ENCODE peak calls at places on chromosomes 5 and 9, in four cellular contexts. One of them, this sample, is unnamed.

GRCh38 chr9:26863074-26863473 is 29.5 kb downstream of the CAAP1 start:
- DNase-seq in neuronal stem cell: no peak
- DNase-seq in heart right ventricle: no peak
- DNase-seq in right cardiac atrium: no peak
- DNase-seq in this sample: no peak

GRCh38 chr5:137611011-137611580 is 112.0 kb upstream of the SPOCK1 start:
- DNase-seq in right cardiac atrium: no peak
- DNase-seq in heart right ventricle: no peak
- DNase-seq in neuronal stem cell: no peak
- DNase-seq in this sample: no peak

GRCh38 chr5:55175781-55176175 is 2.8 kb upstream of the CDC20B start:
- DNase-seq in neuronal stem cell: no peak
- DNase-seq in right cardiac atrium: no peak
- DNase-seq in heart right ventricle: no peak
- DNase-seq in this sample: no peak

GRCh38 chr5:135308245-135308644 is 90.8 kb downstream of the MACROH2A1 start:
- DNase-seq in heart right ventricle: no peak
- DNase-seq in neuronal stem cell: no peak
- DNase-seq in right cardiac atrium: no peak
- DNase-seq in this sample: no peak

GRCh38 chr5:80934751-80935150 is 25.4 kb upstream of the RASGRF2 start:
- DNase-seq in heart right ventricle: no peak
- DNase-seq in right cardiac atrium: no peak
- DNase-seq in neuronal stem cell: no peak
- DNase-seq in this sample: no peak

GRCh38 chr5:61569353-61569752 is 237.3 kb downstream of the ZSWIM6 start:
- DNase-seq in right cardiac atrium: peak
- DNase-seq in heart right ventricle: peak
- DNase-seq in neuronal stem cell: no peak
- DNase-seq in this sample: no peak

GRCh38 chr9:14978022-14979000 is 68.1 kb upstream of the FREM1 start:
- DNase-seq in neuronal stem cell: no peak
- DNase-seq in right cardiac atrium: peak
- DNase-seq in heart right ventricle: no peak
- DNase-seq in this sample: no peak

GRCh38 chr5:175444060-175444904 is at the start of gene DRD1:
- DNase-seq in neuronal stem cell: peak
- DNase-seq in right cardiac atrium: peak
- DNase-seq in heart right ventricle: no peak
- DNase-seq in this sample: peak

GRCh38 chr9:132756214-132756799 is 86.0 kb downstream of the GTF3C4 start:
- DNase-seq in heart right ventricle: no peak
- DNase-seq in neuronal stem cell: no peak
- DNase-seq in right cardiac atrium: no peak
- DNase-seq in this sample: no peak

GRCh38 chr5:139985290-139985689 is 57.8 kb downstream of the NRG2 start:
- DNase-seq in heart right ventricle: no peak
- DNase-seq in right cardiac atrium: no peak
- DNase-seq in neuronal stem cell: no peak
- DNase-seq in this sample: no peak

GRCh38 chr5:129459485-129460120 is 495 bp upstream of the ADAMTS19 start:
- DNase-seq in heart right ventricle: no peak
- DNase-seq in right cardiac atrium: peak
- DNase-seq in neuronal stem cell: peak
- DNase-seq in this sample: peak

GRCh38 chr9:124182741-124183140 is 75.0 kb upstream of the NEK6 start:
- DNase-seq in heart right ventricle: no peak
- DNase-seq in neuronal stem cell: no peak
- DNase-seq in right cardiac atrium: no peak
- DNase-seq in this sample: no peak

GRCh38 chr9:83935276-83935890 is 14.2 kb upstream of the KIF27 start:
- DNase-seq in neuronal stem cell: peak
- DNase-seq in right cardiac atrium: no peak
- DNase-seq in heart right ventricle: no peak
- DNase-seq in this sample: no peak

GRCh38 chr5:121292664-121293063 is 559.0 kb upstream of the FTMT start:
- DNase-seq in heart right ventricle: no peak
- DNase-seq in right cardiac atrium: no peak
- DNase-seq in neuronal stem cell: no peak
- DNase-seq in this sample: no peak

GRCh38 chr5:58818515-58818914 is 235.6 kb downstream of the RAB3C start:
- DNase-seq in heart right ventricle: no peak
- DNase-seq in neuronal stem cell: no peak
- DNase-seq in right cardiac atrium: no peak
- DNase-seq in this sample: peak

GRCh38 chr5:83265318-83265717 is 188.0 kb downstream of the XRCC4 start:
- DNase-seq in right cardiac atrium: no peak
- DNase-seq in neuronal stem cell: no peak
- DNase-seq in heart right ventricle: no peak
- DNase-seq in this sample: no peak

GRCh38 chr5:116480894-116481510 is 93.6 kb downstream of the SEMA6A start:
- DNase-seq in right cardiac atrium: no peak
- DNase-seq in heart right ventricle: no peak
- DNase-seq in neuronal stem cell: no peak
- DNase-seq in this sample: no peak

GRCh38 chr9:19614294-19614693 is 174.5 kb downstream of the SLC24A2 start:
- DNase-seq in heart right ventricle: no peak
- DNase-seq in neuronal stem cell: no peak
- DNase-seq in right cardiac atrium: no peak
- DNase-seq in this sample: no peak

GRCh38 chr5:33530183-33530962 is 89.6 kb downstream of the TARS1 start:
- DNase-seq in heart right ventricle: no peak
- DNase-seq in right cardiac atrium: no peak
- DNase-seq in neuronal stem cell: no peak
- DNase-seq in this sample: no peak

GRCh38 chr5:96279796-96280542 is 153.1 kb downstream of the PCSK1 start:
- DNase-seq in right cardiac atrium: no peak
- DNase-seq in neuronal stem cell: no peak
- DNase-seq in heart right ventricle: no peak
- DNase-seq in this sample: no peak

GRCh38 chr9:14277202-14277601 is 36.7 kb downstream of the NFIB start:
- DNase-seq in heart right ventricle: no peak
- DNase-seq in neuronal stem cell: no peak
- DNase-seq in right cardiac atrium: peak
- DNase-seq in this sample: no peak

GRCh38 chr9:1222511-1222910 is 172.4 kb downstream of the DMRT2 start:
- DNase-seq in neuronal stem cell: no peak
- DNase-seq in right cardiac atrium: no peak
- DNase-seq in heart right ventricle: no peak
- DNase-seq in this sample: no peak

GRCh38 chr9:87543251-87543650 is 45.6 kb downstream of the DAPK1 start:
- DNase-seq in right cardiac atrium: no peak
- DNase-seq in heart right ventricle: no peak
- DNase-seq in neuronal stem cell: no peak
- DNase-seq in this sample: no peak

GRCh38 chr5:172721455-172722308 is 49.3 kb downstream of the DUSP1 start:
- DNase-seq in heart right ventricle: peak
- DNase-seq in right cardiac atrium: peak
- DNase-seq in neuronal stem cell: no peak
- DNase-seq in this sample: no peak

GRCh38 chr5:173201636-173202265 is 33.3 kb downstream of the NKX2-5 start:
- DNase-seq in neuronal stem cell: no peak
- DNase-seq in heart right ventricle: no peak
- DNase-seq in right cardiac atrium: no peak
- DNase-seq in this sample: no peak

GRCh38 chr9:2122299-2122698 is 107.2 kb downstream of the SMARCA2 start:
- DNase-seq in heart right ventricle: no peak
- DNase-seq in neuronal stem cell: no peak
- DNase-seq in right cardiac atrium: no peak
- DNase-seq in this sample: no peak

GRCh38 chr9:694499-695154 is 146.9 kb upstream of the DMRT1 start:
- DNase-seq in neuronal stem cell: no peak
- DNase-seq in right cardiac atrium: no peak
- DNase-seq in heart right ventricle: peak
- DNase-seq in this sample: no peak

GRCh38 chr5:80492741-80493140 is 4.8 kb downstream of the FAM151B start:
- DNase-seq in right cardiac atrium: no peak
- DNase-seq in neuronal stem cell: no peak
- DNase-seq in heart right ventricle: no peak
- DNase-seq in this sample: no peak

GRCh38 chr9:20642045-20642444 is 19.7 kb upstream of the MLLT3 start:
- DNase-seq in heart right ventricle: no peak
- DNase-seq in neuronal stem cell: no peak
- DNase-seq in right cardiac atrium: no peak
- DNase-seq in this sample: no peak

GRCh38 chr9:17480966-17481365 is 97.9 kb upstream of the SH3GL2 start:
- DNase-seq in right cardiac atrium: peak
- DNase-seq in neuronal stem cell: no peak
- DNase-seq in heart right ventricle: no peak
- DNase-seq in this sample: no peak

GRCh38 chr9:126262738-126263137 is 63.9 kb upstream of the MVB12B start:
- DNase-seq in neuronal stem cell: no peak
- DNase-seq in heart right ventricle: no peak
- DNase-seq in right cardiac atrium: no peak
- DNase-seq in this sample: no peak

GRCh38 chr9:121732886-121733285 is 81.5 kb downstream of the DAB2IP start:
- DNase-seq in right cardiac atrium: no peak
- DNase-seq in neuronal stem cell: no peak
- DNase-seq in heart right ventricle: no peak
- DNase-seq in this sample: no peak

GRCh38 chr5:106543330-106543729 is 1127.4 kb downstream of the EFNA5 start:
- DNase-seq in heart right ventricle: no peak
- DNase-seq in right cardiac atrium: no peak
- DNase-seq in neuronal stem cell: no peak
- DNase-seq in this sample: no peak

GRCh38 chr5:16871746-16872339 is 64.2 kb downstream of the MYO10 start:
- DNase-seq in heart right ventricle: no peak
- DNase-seq in right cardiac atrium: no peak
- DNase-seq in neuronal stem cell: no peak
- DNase-seq in this sample: no peak

GRCh38 chr9:76665458-76665857 is 98.8 kb upstream of the PCA3 start:
- DNase-seq in right cardiac atrium: no peak
- DNase-seq in neuronal stem cell: no peak
- DNase-seq in heart right ventricle: no peak
- DNase-seq in this sample: no peak

GRCh38 chr5:119200795-119201194 is 129.9 kb downstream of the DMXL1 start:
- DNase-seq in neuronal stem cell: no peak
- DNase-seq in right cardiac atrium: no peak
- DNase-seq in heart right ventricle: no peak
- DNase-seq in this sample: no peak

GRCh38 chr9:27276182-27277030 is 20.5 kb downstream of the EQTN start:
- DNase-seq in heart right ventricle: peak
- DNase-seq in right cardiac atrium: no peak
- DNase-seq in neuronal stem cell: peak
- DNase-seq in this sample: peak

GRCh38 chr9:109190151-109190550 is 23.1 kb upstream of the FRRS1L start:
- DNase-seq in right cardiac atrium: no peak
- DNase-seq in neuronal stem cell: no peak
- DNase-seq in heart right ventricle: no peak
- DNase-seq in this sample: no peak

GRCh38 chr5:71954329-71954728 is 152.9 kb upstream of the MAP1B start:
- DNase-seq in neuronal stem cell: no peak
- DNase-seq in heart right ventricle: no peak
- DNase-seq in right cardiac atrium: no peak
- DNase-seq in this sample: no peak

GRCh38 chr5:147436596-147436995 is 73.3 kb downstream of the DPYSL3 start:
- DNase-seq in right cardiac atrium: no peak
- DNase-seq in heart right ventricle: no peak
- DNase-seq in neuronal stem cell: no peak
- DNase-seq in this sample: no peak
- H3K27ac ChIP-seq in right cardiac atrium: no peak
- H3K27ac ChIP-seq in heart right ventricle: no peak
- H3K27ac ChIP-seq in neuronal stem cell: peak
- H3K27ac ChIP-seq in this sample: no peak

DNA sequence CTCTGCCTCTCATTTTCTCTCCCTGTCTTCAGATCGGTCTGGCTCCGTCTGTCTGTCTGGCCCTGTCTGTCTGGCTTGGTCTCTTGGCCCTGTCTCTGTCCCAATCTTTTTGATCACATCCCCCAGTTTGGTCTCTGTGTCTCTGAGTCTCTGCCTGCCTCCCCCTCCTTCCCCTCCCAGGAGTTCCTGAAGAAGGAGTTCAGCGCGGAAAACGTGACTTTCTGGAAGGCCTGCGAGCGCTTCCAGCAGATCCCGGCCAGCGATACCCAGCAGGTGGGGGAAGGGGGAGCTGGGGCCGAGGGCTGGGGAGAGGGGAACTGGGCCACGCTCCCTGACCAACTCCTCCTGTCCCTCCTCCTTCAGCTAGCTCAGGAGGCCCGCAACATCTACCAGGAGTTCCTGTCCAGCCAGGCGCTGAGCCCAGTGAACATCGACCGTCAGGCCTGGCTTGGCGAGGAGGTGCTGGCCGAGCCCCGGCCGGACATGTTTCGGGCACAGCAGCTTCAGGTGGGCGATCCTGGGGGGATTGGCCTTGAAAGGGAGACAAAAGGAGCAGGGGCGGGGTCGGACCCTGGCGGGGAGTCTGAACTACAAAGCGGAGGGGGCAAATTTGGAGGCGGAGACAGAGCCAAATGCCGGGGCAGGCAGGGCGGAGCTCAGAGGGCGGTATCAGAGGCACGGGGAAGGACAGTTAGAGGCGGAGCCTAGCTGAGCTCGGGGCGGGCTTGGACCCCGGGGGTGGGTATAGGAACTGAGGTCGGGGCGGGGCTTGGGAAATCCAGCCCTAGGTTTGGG is 9.0 kb downstream of the RGS14 start:
- DNase-seq in neuronal stem cell: peak
- DNase-seq in right cardiac atrium: peak
- DNase-seq in heart right ventricle: peak
- DNase-seq in this sample: peak
- H3K4me3 ChIP-seq in neuronal stem cell: peak
- H3K4me3 ChIP-seq in right cardiac atrium: peak
- H3K4me3 ChIP-seq in heart right ventricle: peak
- H3K4me3 ChIP-seq in this sample: no peak

GRCh38 chr5:113338628-113339027 is 96.2 kb downstream of the TSSK1B start:
- DNase-seq in heart right ventricle: no peak
- DNase-seq in neuronal stem cell: no peak
- DNase-seq in right cardiac atrium: no peak
- DNase-seq in this sample: no peak
- H3K27ac ChIP-seq in heart right ventricle: no peak
- H3K27ac ChIP-seq in neuronal stem cell: no peak
- H3K27ac ChIP-seq in right cardiac atrium: no peak
- H3K27ac ChIP-seq in this sample: no peak

DNA sequence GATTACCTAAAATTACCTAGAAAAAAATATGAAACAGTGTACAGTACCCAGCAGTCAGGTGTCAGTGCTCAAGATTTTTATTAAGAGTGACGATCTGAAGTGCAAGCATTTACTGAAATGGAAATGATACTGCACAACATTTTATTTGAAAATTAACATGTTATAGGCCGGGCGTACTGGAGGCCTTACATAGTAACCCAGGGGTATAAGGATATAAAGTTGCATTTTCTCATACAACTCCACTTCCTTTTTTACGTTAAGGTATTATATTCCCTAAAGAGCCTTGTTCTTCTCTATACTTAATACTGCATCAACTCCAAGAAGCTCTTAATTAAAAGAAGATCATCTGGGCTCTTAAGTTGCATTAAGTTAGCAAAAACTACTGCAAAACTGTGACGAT is 3.3 kb downstream of the MAT2B start:
- DNase-seq in neuronal stem cell: no peak
- DNase-seq in right cardiac atrium: no peak
- DNase-seq in heart right ventricle: no peak
- DNase-seq in this sample: no peak
- H3K4me3 ChIP-seq in neuronal stem cell: no peak
- H3K4me3 ChIP-seq in right cardiac atrium: peak
- H3K4me3 ChIP-seq in heart right ventricle: no peak
- H3K4me3 ChIP-seq in this sample: no peak

GRCh38 chr5:76787237-76787636 is 31.6 kb upstream of the F2RL1 start:
- DNase-seq in neuronal stem cell: no peak
- DNase-seq in heart right ventricle: peak
- DNase-seq in right cardiac atrium: peak
- DNase-seq in this sample: no peak
- H3K27ac ChIP-seq in neuronal stem cell: no peak
- H3K27ac ChIP-seq in heart right ventricle: peak
- H3K27ac ChIP-seq in right cardiac atrium: peak
- H3K27ac ChIP-seq in this sample: no peak

This sample was measured in WERI-Rb-1.